ENCODE peak calls at places on chromosomes 13 and 19, in seven cellular contexts. K is NB4, X is GM13976, D is neural progenitor cell, Q is neural crest cell, I is RWPE1, O is IMR-90. B is an unnamed sample.

GRCh38 chr13:111171629-111172028 is 56.5 kb downstream of the ARHGEF7 start:
- DNase-seq in K (no peak), X (no peak), D (no peak), Q (no peak), I (no peak), O (peak), B (no peak)

GRCh38 chr13:78700121-78700910 is 41.4 kb upstream of the OBI1 start:
- DNase-seq in K (no peak), X (no peak), D (no peak), Q (no peak), I (no peak), O (peak), B (peak)

GRCh38 chr19:51025809-51026553 is 435 bp downstream of the KLK11 start:
- DNase-seq in K (no peak), X (peak), D (no peak), Q (no peak), I (no peak), O (no peak), B (no peak)

GRCh38 chr19:3595521-3596061 is 10.3 kb downstream of the GIPC3 start:
- DNase-seq in K (no peak), X (no peak), D (no peak), Q (no peak), I (no peak), O (no peak), B (no peak)

GRCh38 chr19:56595548-56595899 is 422 bp downstream of the ZNF71 start:
- DNase-seq in K (no peak), X (no peak), D (no peak), Q (no peak), I (no peak), O (peak), B (no peak)

GRCh38 chr19:32808236-32808635 is 61.3 kb downstream of the SLC7A9 start:
- DNase-seq in K (no peak), X (no peak), D (no peak), Q (no peak), I (no peak), O (no peak), B (no peak)

GRCh38 chr13:98990701-98991100 is 12.8 kb upstream of the DOCK9 start:
- DNase-seq in K (no peak), X (no peak), D (no peak), Q (no peak), I (no peak), O (no peak), B (no peak)

GRCh38 chr19:53903055-53903680 is 5.9 kb upstream of the CACNG7 start:
- DNase-seq in K (peak), X (no peak), D (peak), Q (no peak), I (peak), O (peak), B (peak)

GRCh38 chr13:72983085-72983768 is 75.6 kb upstream of the KLF5 start:
- DNase-seq in K (peak), X (no peak), D (no peak), Q (no peak), I (no peak), O (peak), B (peak)

GRCh38 chr13:41401371-41401770 is 56.0 kb upstream of the RGCC start:
- DNase-seq in K (peak), X (no peak), D (peak), Q (peak), I (no peak), O (no peak), B (no peak)

GRCh38 chr19:55136399-55137102 is 12.5 kb downstream of the TNNT1 start:
- DNase-seq in K (no peak), X (no peak), D (no peak), Q (no peak), I (no peak), O (no peak), B (no peak)

GRCh38 chr19:13430790-13431582 is 75.3 kb downstream of the CACNA1A start:
- DNase-seq in K (peak), X (peak), D (peak), Q (peak), I (peak), O (peak), B (peak)
- TF ChIP-seq CTCF in K (peak), X (peak), D (peak), Q (peak), I (peak), O (peak), B (peak)

GRCh38 chr13:108026671-108027410 is 188.5 kb downstream of the LIG4 start:
- DNase-seq in K (no peak), X (no peak), D (no peak), Q (no peak), I (no peak), O (no peak), B (no peak)
- TF ChIP-seq CTCF in K (no peak), X (no peak), D (no peak), Q (no peak), I (no peak), O (no peak), B (no peak)

GRCh38 chr19:5673752-5674151 is 6.6 kb downstream of the MICOS13 start:
- DNase-seq in K (no peak), X (no peak), D (no peak), Q (no peak), I (no peak), O (no peak), B (no peak)

GRCh38 chr19:5674734-5675133 is 5.6 kb downstream of the MICOS13 start:
- DNase-seq in K (no peak), X (no peak), D (no peak), Q (no peak), I (no peak), O (no peak), B (no peak)

GRCh38 chr19:5676105-5676671 is 4.1 kb downstream of the MICOS13 start:
- DNase-seq in K (no peak), X (no peak), D (no peak), Q (no peak), I (no peak), O (no peak), B (no peak)

GRCh38 chr19:5671600-5671999 is 8.7 kb downstream of the MICOS13 start:
- DNase-seq in K (no peak), X (no peak), D (no peak), Q (no peak), I (no peak), O (no peak), B (no peak)

GRCh38 chr19:5672708-5673459 is 7.4 kb downstream of the MICOS13 start:
- DNase-seq in K (no peak), X (no peak), D (no peak), Q (no peak), I (no peak), O (no peak), B (no peak)
- TF ChIP-seq CTCF in K (no peak), X (no peak), D (no peak), Q (no peak), I (no peak), O (no peak), B (no peak)

GRCh38 chr19:28396259-28396940 is 816.6 kb downstream of the UQCRFS1 start:
- DNase-seq in K (no peak), X (no peak), D (peak), Q (no peak), I (no peak), O (no peak), B (no peak)

GRCh38 chr19:28401739-28402138 is 811.2 kb downstream of the UQCRFS1 start:
- DNase-seq in K (no peak), X (no peak), D (no peak), Q (no peak), I (no peak), O (no peak), B (no peak)

GRCh38 chr19:28397311-28397710 is 815.6 kb downstream of the UQCRFS1 start:
- DNase-seq in K (no peak), X (no peak), D (no peak), Q (no peak), I (no peak), O (no peak), B (no peak)

GRCh38 chr19:28400953-28401671 is 811.8 kb downstream of the UQCRFS1 start:
- DNase-seq in K (no peak), X (no peak), D (no peak), Q (no peak), I (no peak), O (no peak), B (no peak)

GRCh38 chr19:28399187-28399586 is 813.8 kb downstream of the UQCRFS1 start:
- DNase-seq in K (no peak), X (no peak), D (no peak), Q (no peak), I (no peak), O (no peak), B (no peak)
- TF ChIP-seq CTCF in K (no peak), X (no peak), D (no peak), Q (no peak), I (no peak), O (no peak), B (no peak)

DNA sequence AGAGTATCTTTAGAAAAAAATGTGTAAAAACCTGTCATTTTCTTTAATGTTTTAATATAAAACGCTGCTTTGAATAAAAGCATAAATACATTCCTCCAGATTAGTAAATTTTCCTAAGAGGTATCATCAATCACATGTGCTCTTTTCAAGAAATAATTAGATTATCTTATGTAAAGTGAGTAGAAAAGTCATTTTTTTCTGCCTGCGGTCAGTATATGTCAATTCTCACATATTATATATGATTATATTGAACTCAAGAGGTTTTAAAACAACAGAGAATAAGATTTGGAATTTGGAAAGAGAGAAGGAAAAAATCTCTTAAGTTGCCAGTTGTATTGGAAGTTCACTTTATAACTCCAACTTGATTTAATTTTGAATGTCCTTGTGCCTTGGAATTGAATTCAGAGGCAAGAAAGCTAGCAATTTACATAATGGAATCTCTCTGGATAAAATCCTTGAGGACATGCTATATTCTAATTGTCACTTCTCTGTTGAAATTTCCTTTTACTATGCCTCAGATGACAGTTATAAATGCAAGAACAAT is 740.1 kb upstream of the SPRY2 start:
- DNase-seq in K (no peak), X (no peak), D (no peak), Q (no peak), I (no peak), O (no peak), B (no peak)
- TF ChIP-seq CTCF in K (no peak), X (no peak), D (no peak), Q (no peak), I (no peak), O (no peak), B (no peak)

GRCh38 chr19:15367439-15367838 is 12.1 kb downstream of the AKAP8 start:
- DNase-seq in K (no peak), X (no peak), D (no peak), Q (no peak), I (no peak), O (no peak), B (no peak)

GRCh38 chr19:15368798-15369593 is 10.6 kb downstream of the AKAP8 start:
- DNase-seq in K (no peak), X (no peak), D (no peak), Q (no peak), I (no peak), O (no peak), B (no peak)

GRCh38 chr19:15369594-15369891 is 10.0 kb downstream of the AKAP8 start:
- DNase-seq in K (no peak), X (no peak), D (no peak), Q (no peak), I (no peak), O (no peak), B (no peak)

GRCh38 chr19:15368051-15368632 is 11.4 kb downstream of the AKAP8 start:
- DNase-seq in K (no peak), X (no peak), D (no peak), Q (no peak), I (no peak), O (no peak), B (no peak)

DNA sequence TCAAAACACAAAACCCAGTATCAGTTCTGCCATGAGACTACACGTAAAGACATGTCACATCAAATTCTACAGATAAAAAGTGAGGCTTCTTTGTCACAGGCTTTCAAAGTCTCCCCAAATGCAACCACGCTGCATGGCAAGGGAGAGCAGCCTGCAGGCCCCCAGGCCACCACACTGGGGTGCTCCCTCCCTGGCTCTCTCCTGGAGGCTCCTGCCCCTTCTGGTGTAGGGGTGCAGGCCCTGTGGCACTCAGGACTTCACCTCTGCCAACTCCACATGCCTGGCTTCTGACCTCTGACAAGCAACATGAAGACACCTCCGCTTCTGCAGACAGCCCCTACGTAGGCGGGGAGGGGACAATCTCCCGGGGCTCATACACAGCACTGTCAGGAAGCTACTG is 14.3 kb downstream of the AKAP8 start:
- DNase-seq in K (no peak), X (no peak), D (no peak), Q (no peak), I (no peak), O (no peak), B (no peak)
- TF ChIP-seq CTCF in K (no peak), X (no peak), D (no peak), Q (no peak), I (no peak), O (no peak), B (no peak)

GRCh38 chr13:88005188-88005587 is 334.0 kb downstream of the SLITRK5 start:
- DNase-seq in K (no peak), X (no peak), D (no peak), Q (no peak), I (no peak), O (no peak), B (peak)
- TF ChIP-seq CTCF in K (no peak), X (no peak), D (no peak), Q (no peak), I (no peak), O (no peak), B (peak)

GRCh38 chr19:35151273-35152065 is 3.1 kb upstream of the FXYD5 start:
- DNase-seq in K (no peak), X (no peak), D (no peak), Q (no peak), I (no peak), O (no peak), B (no peak)

GRCh38 chr19:35155441-35155840 is 906 bp downstream of the FXYD5 start:
- DNase-seq in K (no peak), X (peak), D (no peak), Q (no peak), I (no peak), O (no peak), B (no peak)

GRCh38 chr19:35155981-35156672 is 1.6 kb downstream of the FXYD5 start:
- DNase-seq in K (no peak), X (no peak), D (no peak), Q (no peak), I (no peak), O (no peak), B (no peak)

GRCh38 chr19:35154535-35155406 is at the start of gene FXYD5:
- DNase-seq in K (peak), X (peak), D (peak), Q (no peak), I (peak), O (peak), B (peak)

DNA sequence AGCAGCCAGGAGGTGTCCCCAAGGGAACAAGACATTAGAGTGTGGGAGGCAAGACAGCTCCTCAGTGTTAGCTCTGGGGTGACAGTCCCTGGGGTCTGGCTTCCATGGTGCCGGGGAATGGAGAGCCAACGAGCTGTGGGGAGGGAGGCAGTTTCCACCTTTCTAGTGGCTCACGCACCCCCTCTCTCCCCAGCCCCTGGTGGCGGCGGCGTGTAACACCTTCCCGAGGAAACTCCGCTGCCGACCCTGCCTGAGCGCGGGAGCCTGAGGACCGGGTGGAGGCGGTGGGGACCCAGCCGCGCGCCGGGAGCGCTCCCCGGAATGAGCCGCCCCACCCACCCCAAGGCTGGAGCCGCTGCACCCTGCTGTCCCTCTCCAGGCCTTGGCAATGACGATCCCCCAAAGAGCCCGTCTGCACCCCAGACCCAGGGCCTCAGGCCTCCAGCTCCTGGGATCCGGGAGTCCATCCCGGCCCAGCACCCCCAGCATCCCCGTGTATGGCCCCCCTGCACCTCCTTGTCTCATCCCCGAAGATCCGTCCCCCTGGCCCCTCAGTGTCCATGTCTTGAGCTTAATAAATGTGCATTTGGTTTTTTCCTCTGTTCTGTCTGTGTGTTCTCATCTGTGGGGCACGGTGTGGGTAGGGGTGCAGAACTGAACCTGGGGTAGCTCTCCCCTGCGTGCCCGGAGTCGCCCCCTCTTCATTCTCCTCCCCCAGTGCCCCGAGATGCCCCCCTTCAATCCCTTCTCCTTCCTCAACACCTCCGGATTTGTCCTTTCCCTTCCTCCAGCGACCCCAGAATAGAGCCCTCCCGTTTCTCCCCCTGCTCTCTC is 617 bp upstream of the FXYD5 start:
- DNase-seq in K (peak), X (peak), D (peak), Q (peak), I (peak), O (no peak), B (peak)
- TF ChIP-seq CTCF in K (peak), X (peak), D (peak), Q (peak), I (peak), O (peak), B (peak)